ENCODE peak calls at places on chromosomes 2 and 18, in ten cellular contexts. A is SK-N-SH, M is transverse colon, B is suprapubic skin, N is upper lobe of left lung, F is GM12878, Q is esophagus muscularis mucosa, K is stomach, C is K562, O is H1. D is an unnamed sample.

GRCh38 chr2:226115102-226115831 is 684.4 kb downstream of the IRS1 start:
- DNase-seq in A (no peak), M (no peak), B (no peak), N (no peak), F (no peak), Q (no peak), K (no peak), C (no peak), O (no peak), D (no peak)

GRCh38 chr2:236657215-236657614 is 87.6 kb downstream of the ACKR3 start:
- DNase-seq in A (no peak), M (no peak), B (no peak), N (no peak), F (no peak), Q (peak; percentile 88), K (no peak), C (no peak), O (peak; percentile 13), D (no peak)

GRCh38 chr2:239109041-239109915 is 261.4 kb downstream of the TWIST2 start:
- DNase-seq in A (no peak), M (peak; percentile 25), B (no peak), N (peak; percentile 77), F (no peak), Q (no peak), K (peak; percentile 85), C (no peak), O (no peak), D (no peak)

GRCh38 chr2:108614043-108614435 is 79.8 kb downstream of the LIMS1 start:
- DNase-seq in A (no peak), M (no peak), B (no peak), N (no peak), F (no peak), Q (no peak), K (no peak), C (no peak), O (no peak), D (no peak)

GRCh38 chr18:50924372-50924771 is 43.5 kb upstream of the ELAC1 start:
- DNase-seq in A (no peak), M (no peak), B (no peak), N (no peak), F (no peak), Q (no peak), K (no peak), C (no peak), O (no peak), D (no peak)

GRCh38 chr2:212007972-212008371 is 530.6 kb downstream of the ERBB4 start:
- DNase-seq in A (no peak), M (no peak), B (no peak), N (no peak), F (no peak), Q (no peak), K (no peak), C (no peak), O (no peak), D (no peak)

GRCh38 chr2:148642891-148643416 is 1.6 kb upstream of the EPC2 start:
- DNase-seq in A (no peak), M (no peak), B (no peak), N (no peak), F (no peak), Q (no peak), K (no peak), C (peak; percentile 46), O (no peak), D (no peak)

GRCh38 chr2:191614759-191615158 is 63.2 kb upstream of the NABP1 start:
- DNase-seq in A (no peak), M (no peak), B (no peak), N (no peak), F (no peak), Q (no peak), K (no peak), C (no peak), O (no peak), D (no peak)

GRCh38 chr2:223626713-223627112 is 24.6 kb upstream of the SCG2 start:
- DNase-seq in A (no peak), M (no peak), B (no peak), N (no peak), F (no peak), Q (no peak), K (no peak), C (no peak), O (no peak), D (no peak)

GRCh38 chr2:151971301-151972072 is 127.4 kb downstream of the CACNB4 start:
- DNase-seq in A (no peak), M (no peak), B (no peak), N (no peak), F (no peak), Q (no peak), K (no peak), C (no peak), O (no peak), D (no peak)

GRCh38 chr2:48560546-48561209 is 30.7 kb downstream of the STON1 start:
- DNase-seq in A (peak; percentile 28), M (no peak), B (no peak), N (no peak), F (no peak), Q (no peak), K (no peak), C (no peak), O (no peak), D (no peak)

GRCh38 chr2:116088246-116088645 is 1645.8 kb downstream of the DPP10 start:
- DNase-seq in A (no peak), M (no peak), B (no peak), N (no peak), F (no peak), Q (no peak), K (no peak), C (no peak), O (no peak), D (no peak)

GRCh38 chr18:57051586-57052044 is 95.3 kb upstream of the BOD1L2 start:
- DNase-seq in A (peak; percentile 67), M (peak; percentile 89), B (no peak), N (no peak), F (peak; percentile 47), Q (no peak), K (peak; percentile 62), C (peak; percentile 44), O (no peak), D (no peak)

GRCh38 chr18:71038196-71038595 is 749.4 kb downstream of the SOCS6 start:
- DNase-seq in A (no peak), M (no peak), B (no peak), N (no peak), F (no peak), Q (no peak), K (no peak), C (no peak), O (no peak), D (no peak)

GRCh38 chr18:12944724-12945123 is 3.1 kb upstream of the SEH1L start:
- DNase-seq in A (no peak), M (peak; percentile 34), B (peak; percentile 67), N (no peak), F (no peak), Q (no peak), K (peak; percentile 81), C (no peak), O (no peak), D (no peak)

GRCh38 chr2:236551843-236552542 is 17.6 kb upstream of the ACKR3 start:
- DNase-seq in A (no peak), M (no peak), B (no peak), N (peak; percentile 27), F (peak; percentile 70), Q (no peak), K (no peak), C (no peak), O (no peak), D (no peak)

GRCh38 chr2:216713691-216714411 is 18.5 kb upstream of the IGFBP5 start:
- DNase-seq in A (no peak), M (no peak), B (peak; percentile 90), N (no peak), F (no peak), Q (no peak), K (no peak), C (no peak), O (no peak), D (peak; percentile 76)
- TF ChIP-seq EP300 in A (no peak), M (no peak), B (no peak), N (no peak), F (no peak), Q (no peak), K (no peak), C (no peak), O (no peak), D (no peak)

GRCh38 chr2:85413592-85414421 is 3.6 kb upstream of the CAPG start:
- DNase-seq in A (no peak), M (peak; percentile 76), B (peak; percentile 77), N (peak; percentile 90), F (no peak), Q (no peak), K (peak; percentile 62), C (peak; percentile 90), O (peak; percentile 71), D (no peak)
- TF ChIP-seq POLR2AphosphoS5 in A (no peak), M (no peak), B (peak; percentile 27), N (peak; percentile 24), F (no peak), Q (peak; percentile 51), K (no peak), C (no peak), O (no peak), D (peak; percentile 35)

DNA sequence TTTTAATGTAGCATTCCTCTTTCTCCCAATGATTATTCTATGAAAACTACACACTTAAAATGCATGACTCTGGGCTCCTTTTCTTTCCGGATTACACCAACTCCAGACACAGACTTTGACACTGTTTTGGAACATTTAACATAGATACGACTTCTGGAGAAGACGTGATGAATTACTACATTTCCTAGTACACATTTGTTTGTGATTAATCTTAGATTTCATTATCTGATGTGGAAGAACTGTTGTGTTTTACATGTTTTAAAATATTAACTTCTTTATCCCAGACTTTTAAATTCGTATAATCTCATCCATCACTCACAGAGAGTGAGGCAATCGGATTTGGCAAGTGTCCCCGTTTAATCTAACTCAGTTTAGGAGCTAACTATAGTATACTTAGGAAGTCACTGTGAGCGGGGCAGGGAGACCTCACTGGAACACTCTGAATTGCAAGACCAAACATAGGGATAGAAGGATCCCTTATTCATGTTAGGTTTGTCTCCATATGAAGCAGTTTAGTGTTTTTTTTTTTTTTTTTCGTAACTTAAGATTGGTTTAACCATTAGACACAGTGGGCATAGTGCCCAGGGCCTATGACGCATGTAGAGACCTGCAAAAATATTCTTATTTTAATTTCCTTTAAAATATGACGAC is 66.7 kb downstream of the PDE1A start:
- DNase-seq in A (no peak), M (peak; percentile 51), B (no peak), N (no peak), F (no peak), Q (no peak), K (peak; percentile 60), C (no peak), O (no peak), D (peak; percentile 82)
- H3K4me3 ChIP-seq in A (peak overlapping the region; percentile 9), M (no peak overlapping the region), B (no peak overlapping the region), N (no peak overlapping the region), F (no peak overlapping the region), Q (no peak overlapping the region), K (no peak overlapping the region), C (no peak overlapping the region), O (no peak overlapping the region), D (no peak overlapping the region)

GRCh38 chr2:64045938-64046337 is 26.7 kb upstream of the VPS54 start:
- DNase-seq in A (no peak), M (no peak), B (no peak), N (no peak), F (no peak), Q (no peak), K (no peak), C (no peak), O (no peak), D (no peak)
- TF ChIP-seq EP300 in A (no peak), M (no peak), B (no peak), N (no peak), F (no peak), Q (no peak), K (no peak), C (no peak), O (no peak), D (no peak)

D was measured in sigmoid colon.